ENCODE peak calls at places on chromosomes 16 and 17, in seven cellular contexts. E is IMR-90, X is spleen, V is NB4, R is HFF-Myc, O is brain microvascular endothelial cell, Z is aorta. C is an unnamed sample.

GRCh38 chr16:71895679-71896385 is 501 bp downstream of the IST1 start:
- DNase-seq in R (no peak), O (peak; percentile 20), V (peak; percentile 71), E (peak; percentile 50), X (peak; percentile 92), Z (peak; percentile 65), C (peak; percentile 57)

GRCh38 chr17:81409190-81409935 is 14.1 kb downstream of the BAHCC1 start:
- DNase-seq in O (no peak), R (no peak), E (no peak), V (no peak), X (no peak), Z (no peak), C (no peak)

GRCh38 chr17:28812980-28813377 is 29.6 kb downstream of the FAM222B start:
- DNase-seq in O (no peak), Z (no peak), X (no peak), E (peak; percentile 71), R (no peak), V (no peak), C (peak; percentile 66)

GRCh38 chr17:2222901-2223616 is 80.5 kb downstream of the SMG6 start:
- DNase-seq in R (no peak), O (no peak), X (no peak), V (no peak), E (peak; percentile 80), Z (peak; percentile 63), C (peak; percentile 87)

GRCh38 chr16:23183486-23183862 is 929 bp downstream of the SCNN1G start:
- DNase-seq in Z (no peak), O (no peak), R (no peak), V (no peak), E (no peak), X (no peak), C (no peak)

GRCh38 chr16:1193825-1194581 is 31.1 kb downstream of the TPSG1 start:
- DNase-seq in R (no peak), E (no peak), Z (no peak), O (no peak), X (no peak), V (no peak), C (no peak)

GRCh38 chr16:88308441-88309173 is 74.2 kb upstream of the ZNF469 start:
- DNase-seq in Z (no peak), O (no peak), R (no peak), X (no peak), V (no peak), E (no peak), C (no peak)

GRCh38 chr16:74760007-74760767 is 14.4 kb downstream of the FA2H start:
- DNase-seq in O (peak; percentile 61), Z (no peak), R (no peak), E (peak; percentile 90), V (no peak), X (peak; percentile 38), C (no peak)

GRCh38 chr17:38751144-38751802 is 1.3 kb upstream of the PSMB3 start:
- DNase-seq in Z (no peak), X (no peak), O (no peak), R (no peak), V (peak; percentile 52), E (peak; percentile 21), C (no peak)

GRCh38 chr16:2388875-2389433 is 40.3 kb upstream of the CCNF start:
- DNase-seq in R (no peak), E (peak; percentile 82), Z (peak; percentile 53), O (peak; percentile 84), X (no peak), V (no peak), C (peak; percentile 92)

GRCh38 chr16:5078626-5079025 is 7.0 kb downstream of the ALG1 start:
- DNase-seq in R (no peak), V (no peak), O (no peak), Z (no peak), X (no peak), E (no peak), C (no peak)

GRCh38 chr16:84226026-84226425 is 13.8 kb downstream of the KCNG4 start:
- DNase-seq in V (no peak), E (no peak), O (no peak), Z (no peak), R (no peak), X (no peak), C (no peak)

GRCh38 chr16:66740010-66740409 is 11.4 kb downstream of the DYNC1LI2 start:
- DNase-seq in R (no peak), Z (no peak), X (no peak), O (no peak), V (peak; percentile 62), E (peak; percentile 32), C (peak; percentile 65)

GRCh38 chr16:11276143-11276879 is at the start of gene PRM2:
- DNase-seq in Z (no peak), X (no peak), V (no peak), O (no peak), R (no peak), E (no peak), C (no peak)

GRCh38 chr16:87472142-87472778 is 20.6 kb downstream of the ZCCHC14 start:
- DNase-seq in R (no peak), E (no peak), X (no peak), Z (no peak), V (no peak), O (no peak), C (no peak)

GRCh38 chr17:8310601-8311123 is 621 bp downstream of the ARHGEF15 start:
- DNase-seq in O (no peak), E (no peak), Z (no peak), X (no peak), V (no peak), R (no peak), C (no peak)

GRCh38 chr17:7982666-7983065 is 19.7 kb upstream of the GUCY2D start:
- DNase-seq in O (peak; percentile 14), X (no peak), Z (no peak), R (no peak), E (peak; percentile 14), V (peak; percentile 40), C (peak; percentile 44)

GRCh38 chr17:29100296-29100695 is 57.4 kb downstream of the PIPOX start:
- DNase-seq in E (no peak), O (no peak), V (no peak), X (no peak), Z (no peak), R (no peak), C (no peak)

GRCh38 chr16:46932802-46933201 is 40.7 kb downstream of the DNAJA2 start:
- DNase-seq in Z (no peak), V (peak; percentile 87), O (no peak), R (no peak), E (no peak), X (peak; percentile 78), C (no peak)

GRCh38 chr17:72297326-72298115 is 176.7 kb downstream of the SOX9 start:
- DNase-seq in X (no peak), V (no peak), E (peak; percentile 69), Z (no peak), R (no peak), O (peak; percentile 60), C (peak; percentile 41)

GRCh38 chr16:85800321-85800669 is 800 bp downstream of the COX4I1 start:
- DNase-seq in R (no peak), E (no peak), Z (no peak), X (no peak), O (no peak), V (no peak), C (no peak)

GRCh38 chr16:54812229-54812628 is 118.4 kb upstream of the IRX5 start:
- DNase-seq in Z (no peak), V (peak; percentile 35), E (no peak), X (no peak), O (no peak), R (no peak), C (peak; percentile 26)

DNA sequence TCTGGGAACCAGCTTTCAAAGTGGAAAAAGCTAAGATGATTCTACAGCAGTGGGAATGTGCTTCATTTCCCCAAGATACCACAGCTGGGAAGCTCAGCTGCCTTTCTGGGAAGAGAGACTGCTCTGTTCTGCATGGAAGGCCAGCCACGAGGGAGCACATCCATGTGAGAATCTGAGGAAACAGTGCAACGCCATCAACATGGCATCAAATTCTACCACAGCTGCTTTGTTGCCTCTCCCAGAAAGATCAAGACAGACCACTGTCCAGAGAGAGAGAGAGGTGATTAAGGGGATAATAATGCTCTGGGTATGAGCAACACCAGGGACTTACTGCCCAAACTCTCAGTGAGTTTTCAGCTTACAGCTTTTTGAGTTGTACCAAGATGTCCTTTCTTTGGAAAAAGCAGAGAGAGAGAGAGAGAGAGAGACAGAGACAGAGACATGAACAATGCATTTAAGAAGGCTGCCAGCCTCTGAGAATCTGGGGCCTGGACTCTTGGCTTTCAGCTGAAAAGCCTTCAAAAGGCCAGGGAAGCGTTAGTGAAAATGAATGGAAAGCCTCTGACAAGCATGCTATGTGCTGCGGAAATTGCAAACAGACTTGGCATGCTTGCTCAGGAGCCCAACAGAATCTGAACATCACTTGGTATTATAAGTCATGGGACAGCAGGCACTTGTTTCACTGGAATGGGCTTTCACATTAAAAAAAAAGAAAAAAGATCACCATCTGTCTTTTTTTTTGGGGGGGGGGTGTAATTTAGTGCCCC is 223.1 kb downstream of the MAP2K6 start:
- DNase-seq in X (no peak), V (no peak), E (peak; percentile 81), O (peak; percentile 8), Z (no peak), R (no peak), C (peak; percentile 19)
- H3K4me3 ChIP-seq in X (no peak overlapping the region), V (no peak overlapping the region), E (no peak overlapping the region), O (no peak overlapping the region), Z (no peak overlapping the region), R (no peak overlapping the region), C (no peak overlapping the region)

DNA sequence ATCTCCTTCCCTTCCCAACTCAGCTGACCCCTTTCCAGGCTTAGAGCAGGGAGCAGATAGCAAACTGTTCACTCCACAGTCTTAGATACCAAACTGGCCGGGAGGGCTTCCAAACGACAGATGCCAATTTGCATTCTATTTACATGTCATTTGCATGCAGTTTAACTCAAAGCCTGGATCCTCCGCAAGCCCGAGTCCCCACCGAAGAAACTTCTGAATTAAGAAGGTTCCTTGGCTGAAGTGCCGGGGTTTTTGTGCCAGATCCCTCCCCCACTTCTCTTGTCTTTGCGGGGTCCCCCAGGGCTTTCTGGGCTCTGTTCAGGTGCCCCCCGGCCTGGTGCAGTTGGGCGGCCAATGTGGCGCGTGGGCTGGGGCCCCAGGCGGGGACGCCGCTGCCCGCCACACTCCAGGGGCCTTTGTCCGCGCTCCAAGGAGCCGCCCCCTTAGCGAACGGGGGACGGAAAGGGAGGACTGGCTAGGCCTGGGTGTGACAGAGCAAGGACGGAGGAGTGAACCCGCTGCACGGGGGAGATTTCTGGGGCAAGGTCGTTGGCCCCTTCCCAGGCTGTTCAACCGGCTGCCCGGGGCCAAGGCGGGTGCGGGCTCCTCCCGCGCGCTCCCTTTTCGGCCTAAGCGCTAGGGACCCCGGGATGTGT is 1.2 kb downstream of the GPRC5B start:
- DNase-seq in E (peak; percentile 25), X (no peak), V (peak; percentile 22), R (no peak), Z (no peak), O (peak; percentile 39), C (no peak)
- H3K4me3 ChIP-seq in E (peak overlapping the region; percentile 85), X (no peak overlapping the region), V (no peak overlapping the region), R (peak overlapping the region; percentile 47), Z (peak overlapping the region; percentile 50), O (peak overlapping the region; percentile 55), C (peak overlapping the region; percentile 69)

GRCh38 chr17:73411330-73411747 is 99.5 kb upstream of the CDC42EP4 start:
- DNase-seq in O (no peak), V (no peak), R (no peak), X (peak; percentile 69), E (no peak), Z (peak; percentile 6), C (no peak)
- H3K4me3 ChIP-seq in O (no peak overlapping the region), V (no peak overlapping the region), R (no peak overlapping the region), X (no peak overlapping the region), E (no peak overlapping the region), Z (no peak overlapping the region), C (no peak overlapping the region)

DNA sequence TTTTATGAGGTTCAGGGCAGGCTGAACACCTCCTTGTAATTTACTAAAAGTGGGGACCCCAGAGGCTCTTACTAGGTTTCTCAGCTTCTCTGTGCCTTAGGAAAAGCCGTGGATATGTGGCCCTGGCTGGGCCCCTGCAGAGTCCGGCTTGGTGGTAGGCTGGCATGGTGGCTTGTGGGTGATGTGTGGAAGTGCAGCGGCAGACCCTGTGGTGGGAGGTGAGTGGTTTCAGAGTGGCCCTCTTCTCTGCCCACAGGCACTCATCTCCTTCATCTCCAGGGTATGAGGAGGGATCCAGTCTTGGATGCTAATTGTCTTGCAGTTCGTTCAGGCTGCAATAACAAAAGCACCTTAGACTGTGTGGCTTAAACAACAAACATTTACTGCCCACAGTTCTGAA is 58.9 kb downstream of the ASIC2 start:
- DNase-seq in O (no peak), V (no peak), X (no peak), Z (no peak), E (no peak), R (no peak), C (no peak)
- H3K4me3 ChIP-seq in O (no peak overlapping the region), V (no peak overlapping the region), X (no peak overlapping the region), Z (no peak overlapping the region), E (no peak overlapping the region), R (no peak overlapping the region), C (no peak overlapping the region)

C was measured in cardiac fibroblast.